ENCODE peak calls at places on chromosomes 2 and 18, in seven cellular contexts. One of them, this sample, is unnamed.

GRCh38 chr2:219293736-219294201 is 14.6 kb downstream of the DNAJB2 start:
- DNase-seq in K562: no peak
- DNase-seq in IMR-90: no peak
- DNase-seq in HFFc6: no peak
- DNase-seq in fibroblast of the aortic adventitia: no peak
- DNase-seq in tibial nerve: no peak
- DNase-seq in GM13976: peak
- DNase-seq in this sample: no peak

GRCh38 chr2:112077814-112078213 is 22.7 kb downstream of the TMEM87B start:
- DNase-seq in K562: no peak
- DNase-seq in IMR-90: no peak
- DNase-seq in HFFc6: no peak
- DNase-seq in fibroblast of the aortic adventitia: peak
- DNase-seq in tibial nerve: no peak
- DNase-seq in GM13976: no peak
- DNase-seq in this sample: no peak

GRCh38 chr18:457120-457519 is 43.4 kb downstream of the COLEC12 start:
- DNase-seq in K562: no peak
- DNase-seq in IMR-90: peak
- DNase-seq in HFFc6: no peak
- DNase-seq in fibroblast of the aortic adventitia: peak
- DNase-seq in tibial nerve: peak
- DNase-seq in GM13976: no peak
- DNase-seq in this sample: no peak

GRCh38 chr2:171320731-171321130 is 113.1 kb downstream of the METTL8 start:
- DNase-seq in K562: no peak
- DNase-seq in IMR-90: no peak
- DNase-seq in HFFc6: no peak
- DNase-seq in fibroblast of the aortic adventitia: no peak
- DNase-seq in tibial nerve: no peak
- DNase-seq in GM13976: no peak
- DNase-seq in this sample: no peak

GRCh38 chr2:20568501-20569463 is 82.1 kb downstream of the HS1BP3 start:
- DNase-seq in K562: no peak
- DNase-seq in IMR-90: no peak
- DNase-seq in HFFc6: no peak
- DNase-seq in fibroblast of the aortic adventitia: no peak
- DNase-seq in tibial nerve: no peak
- DNase-seq in GM13976: no peak
- DNase-seq in this sample: no peak

GRCh38 chr2:190603374-190603773 is 45.5 kb upstream of the NAB1 start:
- DNase-seq in K562: no peak
- DNase-seq in IMR-90: no peak
- DNase-seq in HFFc6: no peak
- DNase-seq in fibroblast of the aortic adventitia: no peak
- DNase-seq in tibial nerve: no peak
- DNase-seq in GM13976: no peak
- DNase-seq in this sample: no peak

GRCh38 chr2:109290887-109291675 is 162.1 kb downstream of the SH3RF3 start:
- DNase-seq in K562: no peak
- DNase-seq in IMR-90: peak
- DNase-seq in HFFc6: peak
- DNase-seq in fibroblast of the aortic adventitia: peak
- DNase-seq in tibial nerve: no peak
- DNase-seq in GM13976: no peak
- DNase-seq in this sample: no peak

GRCh38 chr2:226487573-226487972 is 312.0 kb downstream of the IRS1 start:
- DNase-seq in K562: no peak
- DNase-seq in IMR-90: no peak
- DNase-seq in HFFc6: no peak
- DNase-seq in fibroblast of the aortic adventitia: no peak
- DNase-seq in tibial nerve: no peak
- DNase-seq in GM13976: no peak
- DNase-seq in this sample: no peak

GRCh38 chr2:98778741-98779483 is 48.0 kb upstream of the MGAT4A start:
- DNase-seq in K562: no peak
- DNase-seq in IMR-90: no peak
- DNase-seq in HFFc6: no peak
- DNase-seq in fibroblast of the aortic adventitia: no peak
- DNase-seq in tibial nerve: no peak
- DNase-seq in GM13976: no peak
- DNase-seq in this sample: no peak

GRCh38 chr2:28172114-28172898 is 220.4 kb upstream of the FOSL2 start:
- DNase-seq in K562: no peak
- DNase-seq in IMR-90: peak
- DNase-seq in HFFc6: peak
- DNase-seq in fibroblast of the aortic adventitia: peak
- DNase-seq in tibial nerve: no peak
- DNase-seq in GM13976: no peak
- DNase-seq in this sample: no peak

GRCh38 chr2:19702267-19702666 is 199.5 kb downstream of the TTC32 start:
- DNase-seq in K562: no peak
- DNase-seq in IMR-90: peak
- DNase-seq in HFFc6: no peak
- DNase-seq in fibroblast of the aortic adventitia: no peak
- DNase-seq in tibial nerve: no peak
- DNase-seq in GM13976: no peak
- DNase-seq in this sample: no peak

GRCh38 chr2:20613342-20613916 is 37.5 kb downstream of the HS1BP3 start:
- DNase-seq in K562: no peak
- DNase-seq in IMR-90: no peak
- DNase-seq in HFFc6: no peak
- DNase-seq in fibroblast of the aortic adventitia: no peak
- DNase-seq in tibial nerve: peak
- DNase-seq in GM13976: no peak
- DNase-seq in this sample: no peak

GRCh38 chr2:101328474-101329007 is 20.0 kb upstream of the RNF149 start:
- DNase-seq in K562: no peak
- DNase-seq in IMR-90: peak
- DNase-seq in HFFc6: peak
- DNase-seq in fibroblast of the aortic adventitia: no peak
- DNase-seq in tibial nerve: no peak
- DNase-seq in GM13976: no peak
- DNase-seq in this sample: no peak

GRCh38 chr2:109521751-109522374 is 91.9 kb downstream of the SEPTIN10 start:
- DNase-seq in K562: no peak
- DNase-seq in IMR-90: no peak
- DNase-seq in HFFc6: no peak
- DNase-seq in fibroblast of the aortic adventitia: no peak
- DNase-seq in tibial nerve: no peak
- DNase-seq in GM13976: no peak
- DNase-seq in this sample: no peak

GRCh38 chr2:74066491-74067203 is 81.1 kb downstream of the BOLA3 start:
- DNase-seq in K562: no peak
- DNase-seq in IMR-90: no peak
- DNase-seq in HFFc6: no peak
- DNase-seq in fibroblast of the aortic adventitia: peak
- DNase-seq in tibial nerve: no peak
- DNase-seq in GM13976: no peak
- DNase-seq in this sample: no peak

GRCh38 chr2:162636206-162636728 is 202.3 kb downstream of the KCNH7 start:
- DNase-seq in K562: no peak
- DNase-seq in IMR-90: no peak
- DNase-seq in HFFc6: no peak
- DNase-seq in fibroblast of the aortic adventitia: no peak
- DNase-seq in tibial nerve: no peak
- DNase-seq in GM13976: no peak
- DNase-seq in this sample: no peak

GRCh38 chr2:198325359-198325758 is 521.0 kb downstream of the PLCL1 start:
- DNase-seq in K562: no peak
- DNase-seq in IMR-90: no peak
- DNase-seq in HFFc6: no peak
- DNase-seq in fibroblast of the aortic adventitia: no peak
- DNase-seq in tibial nerve: no peak
- DNase-seq in GM13976: no peak
- DNase-seq in this sample: no peak

GRCh38 chr2:198326431-198326830 is 522.0 kb downstream of the PLCL1 start:
- DNase-seq in K562: no peak
- DNase-seq in IMR-90: no peak
- DNase-seq in HFFc6: no peak
- DNase-seq in fibroblast of the aortic adventitia: no peak
- DNase-seq in tibial nerve: no peak
- DNase-seq in GM13976: no peak
- DNase-seq in this sample: no peak

GRCh38 chr2:198324071-198324470 is 519.7 kb downstream of the PLCL1 start:
- DNase-seq in K562: no peak
- DNase-seq in IMR-90: no peak
- DNase-seq in HFFc6: no peak
- DNase-seq in fibroblast of the aortic adventitia: no peak
- DNase-seq in tibial nerve: no peak
- DNase-seq in GM13976: no peak
- DNase-seq in this sample: no peak

GRCh38 chr2:198321522-198322088 is 517.2 kb downstream of the PLCL1 start:
- DNase-seq in K562: no peak
- DNase-seq in IMR-90: no peak
- DNase-seq in HFFc6: no peak
- DNase-seq in fibroblast of the aortic adventitia: no peak
- DNase-seq in tibial nerve: no peak
- DNase-seq in GM13976: no peak
- DNase-seq in this sample: no peak

GRCh38 chr2:198322275-198322674 is 517.9 kb downstream of the PLCL1 start:
- DNase-seq in K562: peak
- DNase-seq in IMR-90: no peak
- DNase-seq in HFFc6: no peak
- DNase-seq in fibroblast of the aortic adventitia: no peak
- DNase-seq in tibial nerve: no peak
- DNase-seq in GM13976: no peak
- DNase-seq in this sample: no peak
- TF ChIP-seq CTCF in K562: peak
- TF ChIP-seq CTCF in IMR-90: no peak
- TF ChIP-seq CTCF in HFFc6: no peak
- TF ChIP-seq CTCF in fibroblast of the aortic adventitia: peak
- TF ChIP-seq CTCF in tibial nerve: no peak
- TF ChIP-seq CTCF in GM13976: no peak
- TF ChIP-seq CTCF in this sample: no peak

GRCh38 chr2:240298803-240299709 is 136.4 kb upstream of the GPC1 start:
- DNase-seq in K562: peak
- DNase-seq in IMR-90: no peak
- DNase-seq in HFFc6: no peak
- DNase-seq in fibroblast of the aortic adventitia: no peak
- DNase-seq in tibial nerve: no peak
- DNase-seq in GM13976: no peak
- DNase-seq in this sample: no peak
- TF ChIP-seq CTCF in K562: no peak
- TF ChIP-seq CTCF in IMR-90: peak
- TF ChIP-seq CTCF in HFFc6: peak
- TF ChIP-seq CTCF in fibroblast of the aortic adventitia: no peak
- TF ChIP-seq CTCF in tibial nerve: no peak
- TF ChIP-seq CTCF in GM13976: no peak
- TF ChIP-seq CTCF in this sample: no peak

GRCh38 chr2:84906108-84906899 is 848 bp downstream of the TMSB10 start:
- DNase-seq in K562: peak
- DNase-seq in IMR-90: no peak
- DNase-seq in HFFc6: no peak
- DNase-seq in fibroblast of the aortic adventitia: no peak
- DNase-seq in tibial nerve: no peak
- DNase-seq in GM13976: peak
- DNase-seq in this sample: peak

GRCh38 chr2:84904717-84905174 is 710 bp upstream of the TMSB10 start:
- DNase-seq in K562: peak
- DNase-seq in IMR-90: peak
- DNase-seq in HFFc6: no peak
- DNase-seq in fibroblast of the aortic adventitia: peak
- DNase-seq in tibial nerve: peak
- DNase-seq in GM13976: no peak
- DNase-seq in this sample: no peak

GRCh38 chr2:84904151-84904550 is 1.3 kb upstream of the TMSB10 start:
- DNase-seq in K562: no peak
- DNase-seq in IMR-90: no peak
- DNase-seq in HFFc6: no peak
- DNase-seq in fibroblast of the aortic adventitia: no peak
- DNase-seq in tibial nerve: no peak
- DNase-seq in GM13976: no peak
- DNase-seq in this sample: no peak

GRCh38 chr2:84906900-84907714 is 1.7 kb downstream of the TMSB10 start:
- DNase-seq in K562: peak
- DNase-seq in IMR-90: peak
- DNase-seq in HFFc6: peak
- DNase-seq in fibroblast of the aortic adventitia: peak
- DNase-seq in tibial nerve: no peak
- DNase-seq in GM13976: peak
- DNase-seq in this sample: peak

DNA sequence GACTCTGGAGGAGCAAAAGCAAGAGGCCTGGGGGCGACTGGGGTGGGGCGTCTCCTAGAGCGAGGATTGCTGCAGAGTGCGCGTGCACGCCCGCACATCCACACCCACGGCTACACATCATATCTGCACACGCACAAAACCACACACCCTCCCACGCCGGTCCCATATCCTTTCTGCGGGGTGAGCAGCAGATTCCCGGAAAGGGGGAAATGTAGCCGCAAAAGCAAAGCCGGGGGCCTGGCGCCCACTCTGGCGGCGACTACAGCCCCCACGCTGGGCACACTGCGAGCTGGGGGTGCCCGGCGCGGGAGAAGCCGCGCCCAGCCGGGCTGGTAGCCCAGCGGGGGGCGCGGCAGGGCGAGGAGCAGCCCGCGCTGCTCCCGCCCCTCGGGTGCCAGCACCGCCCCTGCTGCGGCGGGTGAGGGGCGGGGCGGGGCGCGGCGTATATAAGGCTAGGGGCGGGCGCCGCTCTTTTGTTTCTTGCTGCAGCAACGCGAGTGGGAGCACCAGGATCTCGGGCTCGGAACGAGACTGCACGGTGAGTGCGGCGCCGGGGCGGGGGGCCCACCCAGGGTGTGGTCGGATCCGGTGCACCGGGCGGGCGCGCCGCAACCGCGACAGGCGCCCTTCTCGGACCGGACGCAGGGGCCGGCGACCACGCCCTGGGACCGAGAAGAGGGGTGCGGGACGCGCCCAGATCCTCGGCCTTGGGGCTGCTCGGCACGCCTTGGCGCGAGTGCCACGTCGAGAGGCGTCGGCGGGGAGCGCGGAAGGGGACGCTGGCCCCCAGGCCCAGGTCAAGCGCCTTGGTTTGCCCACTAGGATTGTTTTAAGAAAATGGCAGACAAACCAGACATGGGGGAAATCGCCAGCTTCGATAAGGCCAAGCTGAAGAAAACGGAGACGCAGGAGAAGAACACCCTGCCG is at the start of gene TMSB10:
- DNase-seq in K562: peak
- DNase-seq in IMR-90: peak
- DNase-seq in HFFc6: peak
- DNase-seq in fibroblast of the aortic adventitia: peak
- DNase-seq in tibial nerve: peak
- DNase-seq in GM13976: peak
- DNase-seq in this sample: peak
- TF ChIP-seq CTCF in K562: no peak
- TF ChIP-seq CTCF in IMR-90: peak
- TF ChIP-seq CTCF in HFFc6: peak
- TF ChIP-seq CTCF in fibroblast of the aortic adventitia: no peak
- TF ChIP-seq CTCF in tibial nerve: no peak
- TF ChIP-seq CTCF in GM13976: no peak
- TF ChIP-seq CTCF in this sample: peak

DNA sequence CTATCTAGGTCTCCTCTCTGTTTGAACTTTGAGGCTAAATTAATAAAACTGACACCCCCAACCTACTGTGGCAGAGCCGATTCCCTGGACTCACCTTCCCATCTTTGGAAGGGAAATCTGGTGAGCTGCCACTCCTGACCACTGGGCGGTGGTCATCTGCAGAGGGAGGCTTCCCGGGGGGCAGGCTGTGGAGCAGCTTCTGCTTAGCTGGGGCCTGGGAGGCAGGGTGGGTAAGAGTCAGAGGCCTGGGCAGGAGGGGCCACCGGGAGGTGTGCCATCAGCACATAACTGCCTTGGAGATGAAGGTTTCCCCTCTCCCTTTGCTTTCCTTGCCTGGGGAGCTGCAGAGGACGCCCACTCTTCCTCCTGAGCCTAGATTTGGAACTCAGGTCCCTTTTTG is 2.3 kb upstream of the NPPC start:
- DNase-seq in K562: no peak
- DNase-seq in IMR-90: no peak
- DNase-seq in HFFc6: no peak
- DNase-seq in fibroblast of the aortic adventitia: no peak
- DNase-seq in tibial nerve: no peak
- DNase-seq in GM13976: peak
- DNase-seq in this sample: no peak
- TF ChIP-seq CTCF in K562: peak
- TF ChIP-seq CTCF in IMR-90: peak
- TF ChIP-seq CTCF in HFFc6: peak
- TF ChIP-seq CTCF in fibroblast of the aortic adventitia: no peak
- TF ChIP-seq CTCF in tibial nerve: no peak
- TF ChIP-seq CTCF in GM13976: no peak
- TF ChIP-seq CTCF in this sample: no peak

This sample was measured in GM13977.